ENCODE peak calls at places on chromosomes 6 and 20, in four cellular contexts. One of them, this sample, is unnamed.

GRCh38 chr6:116255246-116255800 is 1.4 kb upstream of the TSPYL4 start:
- DNase-seq in fibroblast of the aortic adventitia: no peak
- DNase-seq in A549: no peak
- DNase-seq in heart left ventricle: no peak
- DNase-seq in this sample: no peak

GRCh38 chr20:58017237-58017969 is 211.1 kb downstream of the ANKRD60 start:
- DNase-seq in fibroblast of the aortic adventitia: no peak
- DNase-seq in A549: peak
- DNase-seq in heart left ventricle: no peak
- DNase-seq in this sample: no peak

GRCh38 chr6:149334682-149335160 is 17.2 kb downstream of the TAB2 start:
- DNase-seq in fibroblast of the aortic adventitia: peak
- DNase-seq in A549: no peak
- DNase-seq in heart left ventricle: no peak
- DNase-seq in this sample: peak

GRCh38 chr20:48463916-48464315 is 363.9 kb downstream of the PREX1 start:
- DNase-seq in fibroblast of the aortic adventitia: peak
- DNase-seq in A549: no peak
- DNase-seq in heart left ventricle: no peak
- DNase-seq in this sample: peak

GRCh38 chr6:41072836-41073202 is at the start of gene NFYA:
- DNase-seq in fibroblast of the aortic adventitia: no peak
- DNase-seq in A549: no peak
- DNase-seq in heart left ventricle: peak
- DNase-seq in this sample: no peak

GRCh38 chr6:16669227-16669626 is 92.0 kb downstream of the ATXN1 start:
- DNase-seq in fibroblast of the aortic adventitia: peak
- DNase-seq in A549: no peak
- DNase-seq in heart left ventricle: no peak
- DNase-seq in this sample: no peak

GRCh38 chr6:161215193-161215592 is 58.7 kb downstream of the AGPAT4 start:
- DNase-seq in fibroblast of the aortic adventitia: peak
- DNase-seq in A549: no peak
- DNase-seq in heart left ventricle: no peak
- DNase-seq in this sample: peak

GRCh38 chr20:51128198-51128597 is 105.3 kb upstream of the KCNG1 start:
- DNase-seq in fibroblast of the aortic adventitia: peak
- DNase-seq in A549: no peak
- DNase-seq in heart left ventricle: no peak
- DNase-seq in this sample: peak

DNA sequence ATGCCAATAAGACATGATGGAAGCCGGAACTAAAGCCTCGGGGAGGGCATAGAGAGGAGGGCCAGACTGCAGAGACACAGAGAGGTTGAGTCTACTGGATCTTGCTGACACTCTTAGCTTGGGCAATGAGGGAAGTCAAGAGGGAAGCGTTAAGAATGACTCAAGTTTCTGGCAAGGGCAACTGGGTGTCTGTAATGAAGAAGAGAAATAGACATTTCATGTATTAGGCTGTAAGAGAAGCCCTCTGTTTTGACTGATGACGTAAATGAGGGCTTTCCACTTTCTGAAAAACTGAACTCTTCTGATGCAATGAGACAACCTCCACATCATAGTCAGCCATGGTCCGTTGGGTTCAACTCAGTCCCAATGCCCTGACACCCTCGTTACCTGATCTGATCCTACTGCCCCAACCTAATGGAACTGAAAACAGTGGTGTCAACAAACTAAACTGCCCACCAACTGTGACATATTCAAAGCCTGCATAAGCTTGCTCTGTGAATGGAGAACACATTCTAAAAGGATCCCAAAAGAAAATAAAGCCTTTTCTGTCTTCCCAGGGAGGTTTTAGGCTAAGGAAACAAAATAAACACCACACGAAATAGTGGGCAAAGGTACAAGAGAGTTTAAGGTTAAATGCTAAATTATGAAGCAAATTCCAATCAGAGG is 45.8 kb upstream of the PNRC1 start:
- DNase-seq in fibroblast of the aortic adventitia: peak
- DNase-seq in A549: no peak
- DNase-seq in heart left ventricle: peak
- DNase-seq in this sample: no peak
- TF ChIP-seq CTCF in fibroblast of the aortic adventitia: no peak
- TF ChIP-seq CTCF in A549: no peak
- TF ChIP-seq CTCF in heart left ventricle: no peak
- TF ChIP-seq CTCF in this sample: no peak

GRCh38 chr6:45483021-45483420 is 105.3 kb upstream of the SUPT3H start:
- DNase-seq in fibroblast of the aortic adventitia: peak
- DNase-seq in A549: no peak
- DNase-seq in heart left ventricle: no peak
- DNase-seq in this sample: peak

GRCh38 chr6:45478235-45478634 is 100.5 kb upstream of the SUPT3H start:
- DNase-seq in fibroblast of the aortic adventitia: peak
- DNase-seq in A549: no peak
- DNase-seq in heart left ventricle: no peak
- DNase-seq in this sample: no peak

GRCh38 chr6:45483501-45483900 is 105.8 kb upstream of the SUPT3H start:
- DNase-seq in fibroblast of the aortic adventitia: no peak
- DNase-seq in A549: no peak
- DNase-seq in heart left ventricle: no peak
- DNase-seq in this sample: no peak

GRCh38 chr6:45479834-45480696 is 102.3 kb upstream of the SUPT3H start:
- DNase-seq in fibroblast of the aortic adventitia: no peak
- DNase-seq in A549: no peak
- DNase-seq in heart left ventricle: no peak
- DNase-seq in this sample: peak

DNA sequence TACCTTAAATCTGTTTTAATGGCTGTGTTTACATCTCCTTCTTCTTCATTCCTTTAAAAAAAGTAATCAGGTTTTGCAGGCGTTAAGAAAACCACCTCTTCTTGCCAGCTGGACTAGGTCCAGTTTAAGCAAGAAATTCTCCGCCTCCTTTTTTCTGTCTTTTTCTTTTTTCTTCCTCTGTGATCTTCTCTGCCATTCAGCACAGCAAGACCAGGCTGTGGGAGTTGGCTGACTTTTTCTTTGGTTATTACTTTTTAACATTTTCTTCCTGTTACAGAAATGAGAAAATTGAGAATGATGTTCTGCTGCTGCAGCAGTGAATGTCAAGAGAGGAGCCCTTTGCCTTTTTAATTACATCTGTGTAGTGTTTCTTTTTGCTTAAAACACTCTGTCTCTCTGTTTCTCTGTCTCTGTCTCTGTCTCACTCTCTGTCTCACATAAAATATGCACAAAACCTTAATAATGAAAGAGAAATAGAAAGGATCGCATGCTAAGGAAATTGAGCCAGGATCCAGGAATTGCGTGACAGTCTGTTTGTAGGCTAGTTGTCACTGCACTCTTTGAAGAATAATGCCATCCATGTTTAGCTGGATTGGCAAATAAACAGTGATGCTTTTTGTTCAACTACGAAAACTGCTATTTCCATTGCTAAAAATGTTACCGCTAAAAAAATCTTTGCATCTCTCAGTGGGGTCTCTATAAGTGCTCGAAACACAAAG is 103.1 kb upstream of the SUPT3H start:
- DNase-seq in fibroblast of the aortic adventitia: peak
- DNase-seq in A549: no peak
- DNase-seq in heart left ventricle: no peak
- DNase-seq in this sample: no peak
- H3K4me3 ChIP-seq in fibroblast of the aortic adventitia: no peak
- H3K4me3 ChIP-seq in A549: no peak
- H3K4me3 ChIP-seq in heart left ventricle: peak
- H3K4me3 ChIP-seq in this sample: no peak

DNA sequence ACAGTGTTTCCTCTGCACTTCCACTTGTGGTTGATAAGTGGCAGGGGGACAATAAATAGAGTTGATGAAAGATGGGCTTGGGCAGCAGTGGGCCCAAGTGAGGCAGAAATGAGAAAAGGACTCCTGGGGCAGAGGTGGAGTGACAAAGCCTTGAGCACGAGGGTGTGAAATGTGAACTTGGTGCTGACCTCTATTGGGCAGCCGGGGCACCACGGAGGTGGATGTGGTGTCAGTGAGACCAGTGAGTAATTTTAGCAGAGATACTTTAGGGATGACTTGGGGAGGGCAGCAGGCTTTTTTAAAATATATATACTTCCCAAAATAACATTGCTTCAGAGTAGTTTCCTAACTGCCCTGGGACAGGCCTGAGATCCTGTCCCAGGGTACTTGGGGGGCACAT is 30.6 kb upstream of the MYLK2 start:
- DNase-seq in fibroblast of the aortic adventitia: peak
- DNase-seq in A549: peak
- DNase-seq in heart left ventricle: no peak
- DNase-seq in this sample: no peak
- TF ChIP-seq CTCF in fibroblast of the aortic adventitia: peak
- TF ChIP-seq CTCF in A549: peak
- TF ChIP-seq CTCF in heart left ventricle: no peak
- TF ChIP-seq CTCF in this sample: peak

GRCh38 chr20:53755733-53756523 is 162.3 kb upstream of the ZNF217 start:
- DNase-seq in fibroblast of the aortic adventitia: no peak
- DNase-seq in A549: no peak
- DNase-seq in heart left ventricle: no peak
- DNase-seq in this sample: no peak

GRCh38 chr20:53752583-53752970 is 158.9 kb upstream of the ZNF217 start:
- DNase-seq in fibroblast of the aortic adventitia: no peak
- DNase-seq in A549: no peak
- DNase-seq in heart left ventricle: no peak
- DNase-seq in this sample: no peak

GRCh38 chr20:53751394-53752368 is 158.0 kb upstream of the ZNF217 start:
- DNase-seq in fibroblast of the aortic adventitia: peak
- DNase-seq in A549: no peak
- DNase-seq in heart left ventricle: no peak
- DNase-seq in this sample: no peak

GRCh38 chr20:53752971-53753879 is 159.6 kb upstream of the ZNF217 start:
- DNase-seq in fibroblast of the aortic adventitia: no peak
- DNase-seq in A549: no peak
- DNase-seq in heart left ventricle: no peak
- DNase-seq in this sample: no peak

GRCh38 chr20:53753880-53754459 is 160.3 kb upstream of the ZNF217 start:
- DNase-seq in fibroblast of the aortic adventitia: no peak
- DNase-seq in A549: no peak
- DNase-seq in heart left ventricle: no peak
- DNase-seq in this sample: no peak
- H3K4me3 ChIP-seq in fibroblast of the aortic adventitia: no peak
- H3K4me3 ChIP-seq in A549: no peak
- H3K4me3 ChIP-seq in heart left ventricle: no peak
- H3K4me3 ChIP-seq in this sample: no peak

DNA sequence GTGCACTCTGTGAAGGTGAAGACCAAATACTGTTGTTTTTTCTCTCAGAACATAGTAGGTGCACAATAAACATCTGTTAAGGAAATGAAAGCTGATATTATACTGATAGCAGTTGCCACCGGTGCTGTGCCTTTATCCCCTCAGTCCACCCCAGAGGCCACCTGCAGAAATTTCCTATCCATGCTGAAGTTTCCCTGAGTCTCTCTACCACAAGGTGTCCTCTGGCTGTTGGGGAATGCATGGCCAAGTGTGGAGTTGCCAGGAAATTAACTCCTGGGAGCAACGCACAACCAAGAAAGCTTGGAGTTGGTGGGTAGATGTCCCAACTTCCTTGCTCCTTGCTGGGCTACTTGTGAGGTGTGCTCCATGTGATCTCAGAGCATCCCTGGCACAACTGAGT is 114.2 kb downstream of the LAMP5 start:
- DNase-seq in fibroblast of the aortic adventitia: no peak
- DNase-seq in A549: no peak
- DNase-seq in heart left ventricle: no peak
- DNase-seq in this sample: no peak
- TF ChIP-seq CTCF in fibroblast of the aortic adventitia: no peak
- TF ChIP-seq CTCF in A549: no peak
- TF ChIP-seq CTCF in heart left ventricle: no peak
- TF ChIP-seq CTCF in this sample: no peak